ENCODE peak calls at places on chromosomes 4 and X, in eight cellular contexts. C is BJ; A is MM.1S; O is HFF-Myc; V is T-helper 2 cell; U is CD8-positive, alpha-beta memory T cell; S is CD4-positive, alpha-beta memory T cell; I is thyroid gland. R is an unnamed sample.

GRCh38 chr4:23835814-23836478 is 53.9 kb downstream of the PPARGC1A start:
- DNase-seq in A (no peak), V (no peak), C (no peak), S (no peak), I (no peak), O (no peak), U (no peak), R (no peak)

GRCh38 chr4:55673424-55673823 is 37.3 kb upstream of the NMU start:
- DNase-seq in V (no peak), A (no peak), O (no peak), U (no peak), S (no peak), C (no peak), I (no peak), R (no peak)

GRCh38 chrX:10444204-10444603 is 176.2 kb downstream of the MID1 start:
- DNase-seq in I (no peak), A (no peak), C (no peak), V (no peak), O (no peak), U (no peak), S (no peak), R (no peak)

GRCh38 chrX:31209005-31209612 is 137.3 kb upstream of the FTHL17 start:
- DNase-seq in I (no peak), U (no peak), O (no peak), A (no peak), S (no peak), C (peak; percentile 24), V (no peak), R (no peak)

GRCh38 chr4:41620594-41621256 is 82.8 kb downstream of the LIMCH1 start:
- DNase-seq in C (no peak), V (no peak), S (no peak), O (no peak), I (peak; percentile 64), U (no peak), A (no peak), R (no peak)

GRCh38 chr4:169899295-169899694 is 126.9 kb downstream of the MFAP3L start:
- DNase-seq in I (no peak), A (no peak), S (no peak), U (no peak), O (no peak), V (no peak), C (no peak), R (no peak)

GRCh38 chr4:37970702-37971101 is 10.5 kb downstream of the PTTG2 start:
- DNase-seq in V (no peak), I (peak; percentile 70), S (peak; percentile 68), O (no peak), C (no peak), U (peak; percentile 67), A (peak; percentile 62), R (peak; percentile 70)

GRCh38 chr4:176259330-176260090 is 9.5 kb downstream of the ASB5 start:
- DNase-seq in V (no peak), C (no peak), O (no peak), S (no peak), I (no peak), A (no peak), U (no peak), R (no peak)

GRCh38 chr4:160808174-160808573 is 1355.6 kb downstream of the FSTL5 start:
- DNase-seq in U (no peak), A (no peak), C (no peak), O (no peak), I (no peak), S (no peak), V (no peak), R (no peak)

GRCh38 chr4:4655901-4656300 is 114.1 kb upstream of the STX18 start:
- DNase-seq in I (no peak), A (no peak), C (peak; percentile 24), O (no peak), U (no peak), S (no peak), V (no peak), R (no peak)

GRCh38 chr4:107115185-107115847 is 79.2 kb upstream of the DKK2 start:
- DNase-seq in I (no peak), A (no peak), C (no peak), S (no peak), V (no peak), U (no peak), O (no peak), R (no peak)

GRCh38 chrX:40143001-40143400 is 45.2 kb upstream of the BCOR start:
- DNase-seq in C (no peak), A (no peak), I (no peak), V (no peak), S (no peak), U (no peak), O (no peak), R (no peak)

GRCh38 chr4:85747871-85748491 is 273.0 kb downstream of the ARHGAP24 start:
- DNase-seq in S (no peak), C (no peak), V (no peak), O (peak; percentile 72), U (no peak), I (peak; percentile 36), A (peak; percentile 81), R (peak; percentile 80)

GRCh38 chrX:47145408-47146120 is 543 bp downstream of the RBM10 start:
- DNase-seq in U (no peak), C (no peak), S (peak; percentile 38), V (no peak), O (no peak), I (no peak), A (no peak), R (no peak)

GRCh38 chrX:71828086-71828485 is 64.9 kb downstream of the CXorf49B start:
- DNase-seq in O (no peak), V (no peak), I (no peak), U (no peak), C (no peak), A (no peak), S (no peak), R (no peak)

GRCh38 chr4:105145913-105146285 is 777 bp upstream of the TET2 start:
- DNase-seq in C (no peak), A (no peak), V (peak; percentile 15), S (no peak), U (peak; percentile 59), O (no peak), I (peak; percentile 16), R (no peak)

GRCh38 chr4:11079171-11079570 is 349.5 kb downstream of the HS3ST1 start:
- DNase-seq in C (no peak), I (no peak), O (no peak), A (no peak), U (no peak), S (no peak), V (no peak), R (no peak)

GRCh38 chr4:172083236-172083635 is 270.0 kb downstream of the GALNTL6 start:
- DNase-seq in C (no peak), I (no peak), A (no peak), S (no peak), O (no peak), V (no peak), U (no peak), R (no peak)

GRCh38 chrX:20378291-20378920 is 111.7 kb upstream of the RPS6KA3 start:
- DNase-seq in V (no peak), C (no peak), I (no peak), S (peak; percentile 33), A (no peak), U (peak; percentile 49), O (no peak), R (peak; percentile 27)

GRCh38 chrX:132594129-132594528 is 105.3 kb upstream of the MBNL3 start:
- DNase-seq in C (no peak), U (no peak), A (no peak), I (no peak), O (no peak), S (peak; percentile 16), V (no peak), R (no peak)

GRCh38 chr4:12897954-12898353 is 586.2 kb downstream of the RAB28 start:
- DNase-seq in O (no peak), V (no peak), A (no peak), C (no peak), S (no peak), I (no peak), U (no peak), R (no peak)

GRCh38 chrX:73069365-73070035 is 9.8 kb downstream of the PABPC1L2A start:
- DNase-seq in O (no peak), U (no peak), S (peak; percentile 36), V (no peak), I (no peak), C (no peak), A (no peak), R (no peak)

GRCh38 chr4:159045321-159045720 is 57.6 kb upstream of the RAPGEF2 start:
- DNase-seq in O (no peak), I (no peak), V (no peak), S (no peak), U (no peak), A (peak; percentile 23), C (no peak), R (no peak)

GRCh38 chr4:162164881-162165528 is 1.2 kb upstream of the FSTL5 start:
- DNase-seq in I (no peak), V (no peak), O (no peak), S (no peak), C (no peak), A (no peak), U (no peak), R (no peak)

GRCh38 chr4:140095694-140096482 is 58.1 kb downstream of the MAML3 start:
- DNase-seq in V (no peak), I (no peak), O (peak; percentile 78), C (no peak), U (peak; percentile 58), S (peak; percentile 91), A (no peak), R (no peak)

GRCh38 chrX:12174358-12174757 is 36.1 kb downstream of the FRMPD4 start:
- DNase-seq in V (no peak), I (no peak), A (no peak), U (no peak), O (no peak), S (no peak), C (no peak), R (no peak)

GRCh38 chrX:68995780-68996551 is 167.1 kb downstream of the EFNB1 start:
- DNase-seq in U (no peak), A (no peak), S (no peak), V (no peak), O (no peak), I (no peak), C (no peak), R (peak; percentile 26)

GRCh38 chrX:68842351-68842750 is 13.5 kb downstream of the EFNB1 start:
- DNase-seq in I (no peak), S (no peak), U (no peak), O (no peak), A (no peak), V (no peak), C (no peak), R (no peak)

GRCh38 chr4:158913766-158914165 is 144.9 kb downstream of the FNIP2 start:
- DNase-seq in V (no peak), O (no peak), I (no peak), S (no peak), A (no peak), U (no peak), C (no peak), R (no peak)

GRCh38 chrX:65671966-65672365 is 4.5 kb downstream of the MSN start:
- DNase-seq in A (no peak), C (no peak), O (no peak), S (no peak), I (no peak), U (no peak), V (no peak), R (no peak)

GRCh38 chr4:1395941-1396805 is 10.1 kb downstream of the NKX1-1 start:
- DNase-seq in O (no peak), U (peak; percentile 36), I (no peak), C (no peak), A (no peak), S (no peak), V (peak; percentile 0), R (peak; percentile 5)

GRCh38 chr4:52076731-52077130 is 25.6 kb downstream of the SPATA18 start:
- DNase-seq in V (no peak), U (no peak), C (no peak), I (peak; percentile 34), S (no peak), O (no peak), A (no peak), R (no peak)

GRCh38 chr4:6115342-6115741 is 85.0 kb downstream of the JAKMIP1 start:
- DNase-seq in O (no peak), S (no peak), C (no peak), U (no peak), V (no peak), A (no peak), I (no peak), R (no peak)

GRCh38 chrX:100600340-100600739 is 15.6 kb downstream of the TNMD start:
- DNase-seq in V (no peak), A (no peak), S (no peak), O (no peak), U (no peak), I (no peak), C (no peak), R (no peak)

R was measured in body of pancreas.